ENCODE peak calls at places on chromosomes 4 and X, in four cellular contexts. Z is HCT116, R is HepG2, U is K562. M is an unnamed sample.
A peak's percentile ranks its signal among the peaks of the same experiment; 100 is the strongest.

GRCh38 chr4:3371581-3372001 is 70.2 kb upstream of the HGFAC start:
- DNase-seq in Z (no peak), R (no peak), U (no peak), M (no peak)

GRCh38 chr4:183971938-183972490 is 66.9 kb downstream of the STOX2 start:
- DNase-seq in Z (no peak), R (no peak), U (no peak), M (no peak)

GRCh38 chr4:181968371-181968770 is 274.8 kb upstream of the TENM3 start:
- DNase-seq in Z (no peak), R (no peak), U (no peak), M (no peak)

GRCh38 chrX:112865464-112866025 is 24.9 kb upstream of the AMOT start:
- DNase-seq in Z (no peak), R (no peak), U (no peak), M (no peak)

GRCh38 chr4:69689530-69690111 is 36.6 kb upstream of the UGT2A1 start:
- DNase-seq in Z (peak; percentile 6), R (peak; percentile 66), U (peak; percentile 9), M (peak; percentile 7)

GRCh38 chr4:141565379-141566089 is 70.8 kb upstream of the IL15 start:
- DNase-seq in Z (no peak), R (peak; percentile 1), U (no peak), M (no peak)

GRCh38 chr4:91958651-91959050 is 345.1 kb upstream of the GRID2 start:
- DNase-seq in Z (no peak), R (no peak), U (no peak), M (no peak)

GRCh38 chrX:85037114-85037513 is 33.4 kb downstream of the APOOL start:
- DNase-seq in Z (no peak), R (no peak), U (no peak), M (no peak)

GRCh38 chrX:74534569-74535038 is 79.8 kb downstream of the RLIM start:
- DNase-seq in Z (no peak), R (no peak), U (no peak), M (no peak)

GRCh38 chr4:51831133-51831532 is 11.8 kb upstream of the DCUN1D4 start:
- DNase-seq in Z (peak; percentile 36), R (peak; percentile 46), U (peak; percentile 72), M (no peak)

GRCh38 chrX:151227637-151228036 is 51.3 kb downstream of the GPR50 start:
- DNase-seq in Z (no peak), R (no peak), U (no peak), M (no peak)

GRCh38 chr4:176656108-176656507 is 136.6 kb downstream of the VEGFC start:
- DNase-seq in Z (no peak), R (no peak), U (no peak), M (no peak)

GRCh38 chr4:1172228-1172851 is at the start of gene SPON2:
- DNase-seq in Z (no peak), R (peak; percentile 39), U (no peak), M (no peak)

GRCh38 chr4:114980932-114981693 is 132.3 kb downstream of the NDST4 start:
- DNase-seq in Z (no peak), R (no peak), U (no peak), M (no peak)

GRCh38 chr4:74370912-74371311 is 6.0 kb downstream of the EREG start:
- DNase-seq in Z (peak; percentile 70), R (peak; percentile 65), U (peak; percentile 85), M (no peak)

GRCh38 chr4:141684785-141685184 is 48.4 kb downstream of the IL15 start:
- DNase-seq in Z (no peak), R (no peak), U (no peak), M (no peak)

GRCh38 chr4:3880595-3881120 is 114.5 kb downstream of the ADRA2C start:
- DNase-seq in Z (peak; percentile 35), R (peak; percentile 56), U (peak; percentile 77), M (peak; percentile 15)

GRCh38 chrX:113929004-113929403 is 654.9 kb upstream of the HTR2C start:
- DNase-seq in Z (peak; percentile 43), R (peak; percentile 36), U (peak; percentile 57), M (peak; percentile 22)

GRCh38 chrX:51002160-51002632 is 91.7 kb downstream of the BMP15 start:
- DNase-seq in Z (no peak), R (no peak), U (no peak), M (no peak)

GRCh38 chrX:97547873-97548578 is 664.3 kb downstream of the RPA4 start:
- DNase-seq in Z (peak; percentile 2), R (peak; percentile 20), U (no peak), M (no peak)

GRCh38 chr4:111187108-111187507 is 564.2 kb upstream of the PITX2 start:
- DNase-seq in Z (no peak), R (no peak), U (no peak), M (no peak)

GRCh38 chr4:42483426-42484379 is 86.4 kb downstream of the SHISA3 start:
- DNase-seq in Z (no peak), R (no peak), U (no peak), M (no peak)

GRCh38 chr4:40121515-40121914 is 64.9 kb downstream of the N4BP2 start:
- DNase-seq in Z (peak; percentile 12), R (no peak), U (peak; percentile 76), M (peak; percentile 56)

GRCh38 chr4:37662861-37663390 is 23.2 kb downstream of the RELL1 start:
- DNase-seq in Z (no peak), R (peak; percentile 81), U (no peak), M (no peak)

GRCh38 chrX:132271330-132271729 is 52.1 kb upstream of the RAP2C start:
- DNase-seq in Z (no peak), R (no peak), U (no peak), M (no peak)

GRCh38 chr4:142558851-142559250 is 287.2 kb downstream of the INPP4B start:
- DNase-seq in Z (no peak), R (no peak), U (no peak), M (no peak)

GRCh38 chr4:7135389-7135746 is 57.0 kb upstream of the SORCS2 start:
- DNase-seq in Z (no peak), R (no peak), U (no peak), M (no peak)

GRCh38 chr4:38166082-38166481 is 205.9 kb downstream of the PTTG2 start:
- DNase-seq in Z (no peak), R (no peak), U (no peak), M (no peak)

GRCh38 chrX:17377047-17377692 is 2.2 kb downstream of the NHS start:
- DNase-seq in Z (peak; percentile 40), R (no peak), U (no peak), M (no peak)

GRCh38 chr4:182225257-182225852 is 17.8 kb upstream of the TENM3 start:
- DNase-seq in Z (no peak), R (no peak), U (no peak), M (no peak)

DNA sequence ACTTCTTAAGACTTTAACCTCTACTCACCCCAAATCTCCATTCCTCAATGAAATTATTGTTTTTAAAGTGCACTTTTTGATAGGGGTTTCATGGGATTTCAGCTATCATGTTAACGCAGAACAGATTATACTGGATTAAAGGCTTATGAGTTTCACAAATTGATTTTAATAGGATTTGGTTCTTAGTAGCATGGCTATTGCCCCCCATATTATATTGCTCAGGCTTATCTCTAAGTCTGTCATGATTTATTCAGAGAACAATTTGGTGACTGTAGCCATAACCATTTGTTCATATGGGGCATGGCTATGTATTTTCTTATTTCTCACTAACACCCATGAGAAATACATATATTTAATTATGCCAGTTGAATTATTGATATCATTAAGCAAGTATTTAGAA is 57.0 kb downstream of the MND1 start:
- DNase-seq in Z (no peak), R (no peak), U (no peak), M (no peak)
- TF ChIP-seq SIN3A in Z (no peak), R (no peak), U (no peak), M (no peak)

GRCh38 chrX:10076765-10077164 is 80.0 kb upstream of the CLCN4 start:
- DNase-seq in Z (no peak), R (peak; percentile 44), U (no peak), M (no peak)

GRCh38 chrX:10072786-10073568 is 83.8 kb upstream of the CLCN4 start:
- DNase-seq in Z (no peak), R (no peak), U (no peak), M (no peak)

GRCh38 chrX:10074241-10074941 is 82.4 kb upstream of the CLCN4 start:
- DNase-seq in Z (no peak), R (no peak), U (no peak), M (no peak)

GRCh38 chrX:10071451-10072163 is 85.2 kb upstream of the CLCN4 start:
- DNase-seq in Z (no peak), R (no peak), U (no peak), M (no peak)

DNA sequence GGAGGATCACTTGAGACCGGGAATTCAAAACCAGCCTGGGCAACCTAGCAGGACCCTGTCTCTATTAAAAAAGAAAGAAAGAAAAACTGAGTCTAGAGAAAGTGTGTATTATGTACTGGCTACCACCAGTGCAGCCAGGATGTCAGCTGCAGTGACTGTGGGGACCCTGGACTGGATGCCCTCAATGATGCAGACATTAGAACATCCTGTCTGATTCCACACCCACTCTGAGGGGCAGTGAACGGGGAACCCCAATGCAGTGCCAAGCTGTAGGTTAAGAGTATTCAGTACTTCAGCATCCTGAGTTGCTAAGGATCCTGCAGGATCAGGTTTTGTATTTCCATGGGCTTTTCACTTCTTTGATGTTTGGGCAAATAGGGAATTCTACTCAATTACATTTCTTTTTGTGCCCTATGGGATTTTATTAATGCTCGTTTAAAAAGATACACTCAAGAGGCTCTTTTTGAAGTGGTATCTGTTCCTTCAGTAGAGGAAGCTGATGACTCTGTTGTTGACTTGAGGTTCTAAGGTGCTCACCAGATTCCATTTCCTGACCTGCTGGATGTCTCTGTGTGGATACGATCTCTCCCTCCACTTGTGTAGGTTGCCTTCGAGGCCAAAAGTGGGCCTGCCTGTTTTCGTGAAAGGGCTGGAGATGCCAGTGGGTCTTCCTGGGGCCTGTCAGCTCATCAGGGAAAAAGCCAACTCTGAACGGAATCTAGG is 85.9 kb upstream of the CLCN4 start:
- DNase-seq in Z (no peak), R (no peak), U (no peak), M (no peak)
- TF ChIP-seq TCF7L2 in Z (no peak), R (no peak), U (no peak), M (no peak)

GRCh38 chr4:25919676-25920075 is 5.7 kb downstream of the SMIM20 start:
- DNase-seq in Z (no peak), R (peak; percentile 91), U (peak; percentile 64), M (no peak)
- TF ChIP-seq SIN3A in Z (no peak), R (no peak), U (no peak), M (no peak)

GRCh38 chr4:21845663-21846062 is 102.9 kb downstream of the KCNIP4 start:
- DNase-seq in Z (no peak), R (no peak), U (no peak), M (no peak)
- TF ChIP-seq TCF7L2 in Z (no peak), R (no peak), U (no peak), M (no peak)

DNA sequence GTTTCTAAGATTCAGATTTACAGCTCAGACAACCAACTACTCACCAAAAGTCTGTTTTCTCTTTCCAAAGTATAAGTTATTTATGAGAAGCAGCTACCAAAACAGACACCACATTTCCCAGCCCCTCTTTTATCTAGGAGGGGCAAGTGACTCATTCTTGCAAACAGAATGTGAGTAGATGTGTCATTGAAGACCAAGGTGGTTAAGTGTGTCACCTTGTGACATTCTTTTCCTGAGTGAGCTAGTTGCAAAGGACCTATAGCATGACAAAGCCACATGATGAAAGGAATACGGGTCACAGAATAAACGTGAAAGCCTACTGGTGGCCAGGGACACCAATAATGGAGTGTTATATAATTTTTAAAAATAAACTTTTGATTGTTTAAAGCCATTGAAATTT is 50.0 kb downstream of the SLC7A11 start:
- DNase-seq in Z (peak; percentile 84), R (peak; percentile 68), U (peak; percentile 18), M (peak; percentile 42)
- TF ChIP-seq SIN3A in Z (peak; percentile 23), R (no peak), U (no peak), M (no peak)